ENCODE peak calls at places on chromosomes 3 and 15, in eight cellular contexts. W is NCI-H774; N is heart right ventricle; A is kidney; K is Ammon's horn; T is activated naive CD4-positive, alpha-beta T cell treated with anti-CD3 and anti-CD28 coated beads, Interleukin-2, amount 10 ng/mL, durations not matched to agents 7 days and 5 days; D is stimulated activated CD4-positive, alpha-beta T cell treated with anti-CD3 and anti-CD28 coated beads, TNF-alpha, amount 100 ng/mL, for 1 hour; O is left kidney. H is an unnamed sample.

GRCh38 chr3:52532517-52532837 is 1.2 kb downstream of the NT5DC2 start:
- DNase-seq in W (no peak), N (no peak), A (peak), K (no peak), T (peak), D (no peak), O (peak), H (no peak)

GRCh38 chr15:98277602-98278001 is 317.1 kb downstream of the ARRDC4 start:
- DNase-seq in W (no peak), N (no peak), A (no peak), K (no peak), T (no peak), D (no peak), O (no peak), H (no peak)

GRCh38 chr3:16475766-16476165 is 37.7 kb downstream of the RFTN1 start:
- DNase-seq in W (no peak), N (no peak), A (no peak), K (peak), T (no peak), D (no peak), O (no peak), H (no peak)

GRCh38 chr15:59892995-59893394 is 111.1 kb upstream of the FOXB1 start:
- DNase-seq in W (no peak), N (no peak), A (no peak), K (no peak), T (no peak), D (no peak), O (peak), H (no peak)

GRCh38 chr15:40253179-40253790 is 14.4 kb downstream of the PAK6 start:
- DNase-seq in W (no peak), N (no peak), A (peak), K (no peak), T (no peak), D (no peak), O (no peak), H (no peak)

GRCh38 chr3:67468511-67468910 is 185.9 kb downstream of the SUCLG2 start:
- DNase-seq in W (no peak), N (no peak), A (no peak), K (no peak), T (no peak), D (no peak), O (no peak), H (no peak)

GRCh38 chr3:56365905-56366640 is 102.2 kb downstream of the ERC2 start:
- DNase-seq in W (no peak), N (no peak), A (no peak), K (peak), T (no peak), D (no peak), O (no peak), H (no peak)

GRCh38 chr3:29275309-29275708 is 5.6 kb upstream of the RBMS3 start:
- DNase-seq in W (no peak), N (peak), A (no peak), K (no peak), T (no peak), D (no peak), O (no peak), H (no peak)

GRCh38 chr15:75065467-75065850 is 42.1 kb downstream of the PPCDC start:
- DNase-seq in W (peak), N (no peak), A (no peak), K (no peak), T (peak), D (no peak), O (peak), H (no peak)

GRCh38 chr15:84833447-84833846 is 16.3 kb downstream of the ALPK3 start:
- DNase-seq in W (no peak), N (no peak), A (no peak), K (no peak), T (no peak), D (no peak), O (no peak), H (no peak)

GRCh38 chr15:43370310-43370974 is 401 bp downstream of the ZSCAN29 start:
- DNase-seq in W (no peak), N (peak), A (peak), K (peak), T (no peak), D (no peak), O (peak), H (peak)

GRCh38 chr15:71683401-71684274 is 126.7 kb upstream of the NR2E3 start:
- DNase-seq in W (no peak), N (no peak), A (no peak), K (no peak), T (no peak), D (no peak), O (no peak), H (no peak)

GRCh38 chr15:86021281-86022264 is 58.1 kb upstream of the AGBL1 start:
- DNase-seq in W (no peak), N (no peak), A (no peak), K (no peak), T (no peak), D (no peak), O (peak), H (no peak)

GRCh38 chr3:59641169-59641914 is 591.5 kb upstream of the CFAP20DC start:
- DNase-seq in W (no peak), N (peak), A (no peak), K (peak), T (no peak), D (no peak), O (no peak), H (peak)

GRCh38 chr3:30353711-30354467 is 252.5 kb upstream of the TGFBR2 start:
- DNase-seq in W (no peak), N (no peak), A (no peak), K (no peak), T (peak), D (peak), O (no peak), H (no peak)

GRCh38 chr15:60803059-60803458 is 324.1 kb upstream of the ICE2 start:
- DNase-seq in W (no peak), N (no peak), A (no peak), K (no peak), T (no peak), D (no peak), O (no peak), H (no peak)

GRCh38 chr3:150733373-150733935 is 29.5 kb downstream of the SIAH2 start:
- DNase-seq in W (no peak), N (no peak), A (no peak), K (no peak), T (no peak), D (no peak), O (peak), H (no peak)

GRCh38 chr3:16028604-16029003 is 145.9 kb upstream of the GALNT15 start:
- DNase-seq in W (no peak), N (no peak), A (no peak), K (no peak), T (no peak), D (no peak), O (no peak), H (no peak)

GRCh38 chr3:39211332-39212130 is 19.1 kb upstream of the XIRP1 start:
- DNase-seq in W (no peak), N (no peak), A (no peak), K (no peak), T (no peak), D (no peak), O (no peak), H (no peak)

GRCh38 chr3:100231668-100232067 is 29.1 kb upstream of the TBC1D23 start:
- DNase-seq in W (no peak), N (no peak), A (no peak), K (no peak), T (no peak), D (no peak), O (no peak), H (no peak)

GRCh38 chr15:71530116-71530515 is 280.2 kb upstream of the NR2E3 start:
- DNase-seq in W (no peak), N (no peak), A (no peak), K (no peak), T (no peak), D (no peak), O (no peak), H (no peak)

GRCh38 chr3:187352581-187353575 is 15.3 kb upstream of the RTP4 start:
- DNase-seq in W (no peak), N (no peak), A (peak), K (no peak), T (no peak), D (no peak), O (peak), H (no peak)

GRCh38 chr15:78715930-78716329 is 74.9 kb upstream of the CHRNB4 start:
- DNase-seq in W (no peak), N (no peak), A (no peak), K (no peak), T (no peak), D (no peak), O (no peak), H (no peak)

GRCh38 chr15:45732544-45733130 is 97.8 kb downstream of the SQOR start:
- DNase-seq in W (no peak), N (peak), A (no peak), K (peak), T (no peak), D (no peak), O (no peak), H (no peak)

GRCh38 chr3:9362731-9363530 is at the start of gene THUMPD3:
- DNase-seq in W (peak), N (peak), A (peak), K (peak), T (peak), D (peak), O (peak), H (peak)

GRCh38 chr15:77493324-77493907 is 72.7 kb downstream of the HMG20A start:
- DNase-seq in W (no peak), N (no peak), A (no peak), K (no peak), T (no peak), D (no peak), O (no peak), H (no peak)

GRCh38 chr3:185316740-185317407 is 46.1 kb upstream of the MAP3K13 start:
- DNase-seq in W (no peak), N (no peak), A (no peak), K (no peak), T (no peak), D (no peak), O (no peak), H (no peak)

GRCh38 chr3:194925614-194926013 is 239.9 kb downstream of the FAM43A start:
- DNase-seq in W (no peak), N (no peak), A (no peak), K (no peak), T (no peak), D (no peak), O (no peak), H (no peak)

GRCh38 chr3:193490580-193490979 is 64.1 kb downstream of the ATP13A4 start:
- DNase-seq in W (no peak), N (no peak), A (no peak), K (no peak), T (no peak), D (no peak), O (no peak), H (no peak)

GRCh38 chr3:23809840-23810341 is 4.1 kb downstream of the UBE2E1 start:
- DNase-seq in W (no peak), N (no peak), A (no peak), K (no peak), T (no peak), D (no peak), O (peak), H (no peak)

GRCh38 chr15:82851331-82851850 is 42.0 kb downstream of the WHAMM start:
- DNase-seq in W (no peak), N (no peak), A (no peak), K (no peak), T (peak), D (no peak), O (peak), H (no peak)

GRCh38 chr3:192830279-192831110 is 87.2 kb downstream of the MB21D2 start:
- DNase-seq in W (peak), N (no peak), A (no peak), K (no peak), T (no peak), D (no peak), O (peak), H (no peak)

GRCh38 chr15:80259942-80260510 is 8.0 kb upstream of the CTXND1 start:
- DNase-seq in W (no peak), N (no peak), A (no peak), K (no peak), T (no peak), D (no peak), O (no peak), H (no peak)

GRCh38 chr15:48244923-48245322 is 38.8 kb downstream of the SLC12A1 start:
- DNase-seq in W (no peak), N (no peak), A (no peak), K (no peak), T (no peak), D (no peak), O (no peak), H (no peak)

GRCh38 chr3:123410149-123410515 is 38.8 kb downstream of the ADCY5 start:
- DNase-seq in W (no peak), N (no peak), A (peak), K (no peak), T (no peak), D (no peak), O (no peak), H (no peak)

GRCh38 chr15:43274136-43274535 is 7.4 kb upstream of the TGM5 start:
- DNase-seq in W (no peak), N (peak), A (no peak), K (no peak), T (no peak), D (no peak), O (no peak), H (no peak)

GRCh38 chr3:73431136-73431933 is 193.4 kb downstream of the PDZRN3 start:
- DNase-seq in W (no peak), N (no peak), A (no peak), K (no peak), T (no peak), D (no peak), O (peak), H (no peak)

GRCh38 chr3:66555214-66555844 is 54.5 kb upstream of the LRIG1 start:
- DNase-seq in W (no peak), N (no peak), A (no peak), K (no peak), T (no peak), D (no peak), O (no peak), H (no peak)

GRCh38 chr3:41265011-41265545 is 65.8 kb downstream of the CTNNB1 start:
- DNase-seq in W (no peak), N (no peak), A (no peak), K (no peak), T (no peak), D (no peak), O (no peak), H (no peak)

GRCh38 chr3:189974372-189974771 is 146.3 kb downstream of the P3H2 start:
- DNase-seq in W (no peak), N (no peak), A (peak), K (no peak), T (no peak), D (no peak), O (no peak), H (no peak)